ENCODE peak calls at places on chromosomes 6 and 20, in seven cellular contexts. One of them, this sample, is unnamed. For H3K4me1, the result is how much of the 10 kb centered on the place peaks cover.

GRCh38 chr20:63351811-63352591 is 9.1 kb downstream of the CHRNA4 start:
- DNase-seq in mesenchymal stem cell: no peak
- DNase-seq in neuronal stem cell: no peak
- DNase-seq in H9: peak
- DNase-seq in mesendoderm: peak
- DNase-seq in H1: peak
- DNase-seq in trophoblast cell: no peak
- DNase-seq in this sample: no peak

GRCh38 chr20:46709459-46710148 is at the start of gene SLC2A10:
- DNase-seq in mesenchymal stem cell: peak
- DNase-seq in neuronal stem cell: peak
- DNase-seq in H9: peak
- DNase-seq in mesendoderm: peak
- DNase-seq in H1: peak
- DNase-seq in trophoblast cell: no peak
- DNase-seq in this sample: peak

GRCh38 chr6:2197177-2197671 is 48.2 kb downstream of the GMDS start:
- DNase-seq in mesenchymal stem cell: peak
- DNase-seq in neuronal stem cell: no peak
- DNase-seq in H9: no peak
- DNase-seq in mesendoderm: peak
- DNase-seq in H1: no peak
- DNase-seq in trophoblast cell: no peak
- DNase-seq in this sample: peak

GRCh38 chr6:103335412-103335811 is 1524.3 kb downstream of the HACE1 start:
- DNase-seq in mesenchymal stem cell: no peak
- DNase-seq in neuronal stem cell: no peak
- DNase-seq in H9: no peak
- DNase-seq in mesendoderm: no peak
- DNase-seq in H1: no peak
- DNase-seq in trophoblast cell: no peak
- DNase-seq in this sample: no peak

GRCh38 chr6:14975124-14975815 is 270.6 kb upstream of the JARID2 start:
- DNase-seq in mesenchymal stem cell: peak
- DNase-seq in neuronal stem cell: no peak
- DNase-seq in H9: no peak
- DNase-seq in mesendoderm: no peak
- DNase-seq in H1: no peak
- DNase-seq in trophoblast cell: no peak
- DNase-seq in this sample: peak

GRCh38 chr20:31695849-31696804 is 26.5 kb downstream of the BCL2L1 start:
- DNase-seq in mesenchymal stem cell: peak
- DNase-seq in neuronal stem cell: no peak
- DNase-seq in H9: no peak
- DNase-seq in mesendoderm: no peak
- DNase-seq in H1: no peak
- DNase-seq in trophoblast cell: peak
- DNase-seq in this sample: peak

GRCh38 chr6:148501178-148501590 is 158.5 kb downstream of the SASH1 start:
- DNase-seq in mesenchymal stem cell: peak
- DNase-seq in neuronal stem cell: no peak
- DNase-seq in H9: no peak
- DNase-seq in mesendoderm: no peak
- DNase-seq in H1: no peak
- DNase-seq in trophoblast cell: peak
- DNase-seq in this sample: peak

GRCh38 chr6:106444777-106445507 is 84.4 kb downstream of the CRYBG1 start:
- DNase-seq in mesenchymal stem cell: peak
- DNase-seq in neuronal stem cell: peak
- DNase-seq in H9: peak
- DNase-seq in mesendoderm: peak
- DNase-seq in H1: no peak
- DNase-seq in trophoblast cell: no peak
- DNase-seq in this sample: peak

GRCh38 chr20:48332555-48332954 is 495.2 kb downstream of the PREX1 start:
- DNase-seq in mesenchymal stem cell: no peak
- DNase-seq in neuronal stem cell: no peak
- DNase-seq in H9: no peak
- DNase-seq in mesendoderm: no peak
- DNase-seq in H1: no peak
- DNase-seq in trophoblast cell: no peak
- DNase-seq in this sample: peak

GRCh38 chr6:52909531-52909930 is at the start of gene GSTA3:
- DNase-seq in mesenchymal stem cell: no peak
- DNase-seq in neuronal stem cell: no peak
- DNase-seq in H9: no peak
- DNase-seq in mesendoderm: peak
- DNase-seq in H1: no peak
- DNase-seq in trophoblast cell: peak
- DNase-seq in this sample: no peak

GRCh38 chr6:85323435-85324040 is 126.3 kb upstream of the NT5E start:
- DNase-seq in mesenchymal stem cell: peak
- DNase-seq in neuronal stem cell: peak
- DNase-seq in H9: peak
- DNase-seq in mesendoderm: peak
- DNase-seq in H1: peak
- DNase-seq in trophoblast cell: peak
- DNase-seq in this sample: peak
- H3K4me1 ChIP-seq in mesenchymal stem cell: under half
- H3K4me1 ChIP-seq in neuronal stem cell: under half
- H3K4me1 ChIP-seq in H9: under half
- H3K4me1 ChIP-seq in mesendoderm: under half
- H3K4me1 ChIP-seq in H1: under half
- H3K4me1 ChIP-seq in trophoblast cell: under half
- H3K4me1 ChIP-seq in this sample: under half

DNA sequence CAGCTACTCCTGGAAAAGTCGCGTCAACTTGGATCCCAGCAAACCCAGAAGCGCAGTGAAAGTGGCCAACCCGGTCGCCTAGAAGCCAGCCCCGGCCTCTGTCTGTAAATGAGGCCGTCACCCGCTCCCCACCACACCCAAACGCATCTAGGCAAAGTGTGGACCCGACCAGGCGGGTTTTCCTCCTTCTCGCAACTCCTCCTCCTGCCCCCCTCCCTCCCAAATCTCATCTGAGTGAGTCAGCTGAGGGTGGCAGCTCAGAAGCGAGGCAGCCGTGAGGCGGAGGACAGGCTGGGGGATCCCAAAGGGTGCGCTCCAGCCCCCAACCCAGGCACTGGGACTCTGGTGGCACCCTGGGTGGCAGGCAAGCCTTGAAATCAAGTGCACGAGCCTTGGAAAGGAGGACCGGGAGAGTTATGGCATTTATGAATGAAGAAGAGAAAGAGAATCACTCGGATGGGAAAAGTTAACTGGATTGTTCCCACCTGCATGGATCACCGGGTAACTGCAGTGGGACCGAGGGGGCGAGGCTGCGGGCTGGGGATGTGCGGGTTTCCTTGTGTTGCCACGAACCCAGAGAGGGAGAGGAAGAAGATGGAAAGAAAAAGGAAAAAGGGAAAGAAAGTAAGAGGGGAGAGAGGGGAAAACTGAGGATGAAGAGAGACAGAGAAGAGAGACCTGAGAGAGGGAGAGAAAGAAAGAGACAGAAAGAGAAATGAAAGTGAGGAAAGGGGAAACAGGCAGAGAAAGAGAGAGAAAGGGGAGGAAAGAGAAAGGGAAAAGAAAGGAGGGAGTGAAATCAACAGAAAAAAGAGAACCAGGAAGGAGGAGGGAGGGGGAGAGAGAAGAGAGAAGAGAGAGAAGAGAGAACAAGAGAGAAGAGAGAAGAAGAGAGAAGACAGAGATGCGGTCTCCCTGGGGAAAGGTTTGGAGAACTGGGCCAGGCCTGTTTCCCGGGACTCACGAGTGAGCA is at the start of gene APCDD1L:
- DNase-seq in mesenchymal stem cell: peak
- DNase-seq in neuronal stem cell: peak
- DNase-seq in H9: peak
- DNase-seq in mesendoderm: peak
- DNase-seq in H1: no peak
- DNase-seq in trophoblast cell: peak
- DNase-seq in this sample: peak
- H2BK120ac ChIP-seq in mesenchymal stem cell: no peak
- H2BK120ac ChIP-seq in neuronal stem cell: no peak
- H2BK120ac ChIP-seq in H9: no peak
- H2BK120ac ChIP-seq in mesendoderm: no peak
- H2BK120ac ChIP-seq in H1: no peak
- H2BK120ac ChIP-seq in trophoblast cell: no peak
- H2BK120ac ChIP-seq in this sample: peak

DNA sequence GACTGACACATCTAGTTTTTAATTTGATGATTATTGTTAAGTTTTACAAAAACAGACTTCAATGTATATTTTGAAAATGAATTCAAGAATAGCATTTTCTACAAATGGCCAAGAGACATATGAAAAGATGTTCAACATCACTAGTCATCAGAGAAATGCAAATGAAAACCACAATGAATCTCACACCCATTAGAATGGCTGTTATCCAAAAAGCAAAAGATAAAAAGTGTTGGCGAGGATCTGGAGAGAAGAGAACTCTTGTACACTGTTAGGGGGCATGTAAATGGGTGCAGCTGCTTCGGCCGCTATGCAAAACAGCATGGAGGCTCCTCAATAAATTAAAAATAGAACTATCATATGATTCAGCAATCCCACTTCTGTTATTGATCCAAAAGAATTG is 185.8 kb upstream of the CCN2 start:
- DNase-seq in mesenchymal stem cell: no peak
- DNase-seq in neuronal stem cell: no peak
- DNase-seq in H9: no peak
- DNase-seq in mesendoderm: no peak
- DNase-seq in H1: no peak
- DNase-seq in trophoblast cell: no peak
- DNase-seq in this sample: no peak
- H3K4me1 ChIP-seq in mesenchymal stem cell: under half
- H3K4me1 ChIP-seq in neuronal stem cell: under half
- H3K4me1 ChIP-seq in H9: under half
- H3K4me1 ChIP-seq in mesendoderm: under half
- H3K4me1 ChIP-seq in H1: under half
- H3K4me1 ChIP-seq in trophoblast cell: under half
- H3K4me1 ChIP-seq in this sample: under half

GRCh38 chr6:68743099-68743498 is 108.0 kb downstream of the ADGRB3 start:
- DNase-seq in mesenchymal stem cell: no peak
- DNase-seq in neuronal stem cell: no peak
- DNase-seq in H9: no peak
- DNase-seq in mesendoderm: no peak
- DNase-seq in H1: no peak
- DNase-seq in trophoblast cell: no peak
- DNase-seq in this sample: no peak
- H2BK120ac ChIP-seq in mesenchymal stem cell: no peak
- H2BK120ac ChIP-seq in neuronal stem cell: no peak
- H2BK120ac ChIP-seq in H9: no peak
- H2BK120ac ChIP-seq in mesendoderm: no peak
- H2BK120ac ChIP-seq in H1: no peak
- H2BK120ac ChIP-seq in trophoblast cell: no peak
- H2BK120ac ChIP-seq in this sample: no peak

This sample was measured in IMR-90.